ENCODE peak calls at places on chromosomes 7 and 10, in four cellular contexts. V is stimulated activated effector memory CD8-positive, alpha-beta T cell treated with anti-CD3 and anti-CD28 coated beads, Interleukin-12 subunit alpha, Interleukin-12 subunit beta, amount 100 ng/mL, for 72 hours; G is HAP-1; Q is A172. C is an unnamed sample.

GRCh38 chr10:18195060-18195799 is 55.0 kb downstream of the CACNB2 start:
- DNase-seq in V (no peak), G (no peak), Q (no peak), C (no peak)

GRCh38 chr10:80504897-80505465 is 32.7 kb upstream of the SH2D4B start:
- DNase-seq in V (no peak), G (no peak), Q (no peak), C (no peak)

GRCh38 chr7:45580053-45580872 is 6.1 kb downstream of the ADCY1 start:
- DNase-seq in V (no peak), G (peak), Q (no peak), C (no peak)

GRCh38 chr7:78412216-78412858 is 613.8 kb downstream of the PHTF2 start:
- DNase-seq in V (no peak), G (no peak), Q (no peak), C (no peak)

GRCh38 chr7:20440472-20441105 is 109.9 kb downstream of the ITGB8 start:
- DNase-seq in V (no peak), G (peak), Q (peak), C (no peak)

GRCh38 chr7:42605381-42605780 is 306.5 kb downstream of the C7orf25 start:
- DNase-seq in V (no peak), G (no peak), Q (no peak), C (no peak)

GRCh38 chr7:70432567-70433001 is 699.4 kb upstream of the GALNT17 start:
- DNase-seq in V (no peak), G (no peak), Q (no peak), C (no peak)

GRCh38 chr7:47227762-47228177 is 354.1 kb downstream of the TNS3 start:
- DNase-seq in V (no peak), G (no peak), Q (peak), C (no peak)

GRCh38 chr7:27156901-27157716 is 634 bp upstream of the HOXA7 start:
- DNase-seq in V (no peak), G (peak), Q (no peak), C (no peak)

GRCh38 chr7:151025924-151026671 is 1.8 kb upstream of the ATG9B start:
- DNase-seq in V (no peak), G (no peak), Q (peak), C (no peak)

GRCh38 chr7:131098527-131098926 is 229.1 kb upstream of the MKLN1 start:
- DNase-seq in V (no peak), G (no peak), Q (no peak), C (no peak)

GRCh38 chr7:1534330-1535099 is 4.0 kb downstream of the MAFK start:
- DNase-seq in V (no peak), G (no peak), Q (no peak), C (no peak)

GRCh38 chr7:549103-549890 is 29.7 kb upstream of the PDGFA start:
- DNase-seq in V (no peak), G (no peak), Q (no peak), C (no peak)

GRCh38 chr10:110209399-110209925 is 2.1 kb downstream of the MXI1 start:
- DNase-seq in V (no peak), G (peak), Q (no peak), C (peak)

GRCh38 chr10:119305860-119306513 is 98.6 kb downstream of the GRK5 start:
- DNase-seq in V (peak), G (no peak), Q (peak), C (peak)

GRCh38 chr10:95295031-95295755 is 4.4 kb upstream of the PDLIM1 start:
- DNase-seq in V (peak), G (no peak), Q (no peak), C (peak)

GRCh38 chr7:93054975-93055374 is 62.8 kb downstream of the SAMD9 start:
- DNase-seq in V (no peak), G (no peak), Q (no peak), C (no peak)

GRCh38 chr7:44976746-44977196 is 2.0 kb downstream of the MYO1G start:
- DNase-seq in V (no peak), G (no peak), Q (no peak), C (no peak)

GRCh38 chr7:20404371-20404770 is 73.7 kb downstream of the ITGB8 start:
- DNase-seq in V (no peak), G (no peak), Q (no peak), C (no peak)

GRCh38 chr7:38318803-38319416 is 45.5 kb upstream of the TARP start:
- DNase-seq in V (no peak), G (peak), Q (peak), C (no peak)

GRCh38 chr7:141460781-141461715 is 90.2 kb upstream of the AGK start:
- DNase-seq in V (no peak), G (no peak), Q (no peak), C (no peak)

GRCh38 chr7:18508441-18509427 is 13.2 kb downstream of the HDAC9 start:
- DNase-seq in V (no peak), G (peak), Q (peak), C (peak)

GRCh38 chr7:142925413-142925812 is 8.1 kb downstream of the TRPV5 start:
- DNase-seq in V (no peak), G (peak), Q (no peak), C (no peak)

GRCh38 chr10:91932737-91933136 is 9.2 kb downstream of the BTAF1 start:
- DNase-seq in V (no peak), G (no peak), Q (no peak), C (no peak)

GRCh38 chr7:150406565-150407421 is 27.7 kb downstream of the ZNF775 start:
- DNase-seq in V (no peak), G (no peak), Q (no peak), C (peak)

C was measured in memory B cell.